ENCODE peak calls at places on chromosomes 11 and 22, in ten cellular contexts. One of them, this sample, is unnamed.

GRCh38 chr11:2760196-2760871 is 60.5 kb upstream of the KCNQ1OT1 start:
- DNase-seq in DMS 273 treated with DMSO at 0.1 percent for 48 hours: no peak
- DNase-seq in Calu3: no peak
- DNase-seq in tibial artery: peak; percentile 55
- DNase-seq in RPMI7951: no peak
- DNase-seq in iris pigment epithelial cell: no peak
- DNase-seq in CD8-positive, alpha-beta memory T cell: no peak
- DNase-seq in caudate nucleus: no peak
- DNase-seq in posterior cingulate gyrus: peak; percentile 46
- DNase-seq in body of pancreas: peak; percentile 18
- DNase-seq in this sample: no peak

GRCh38 chr11:23976776-23977380 is 520.0 kb upstream of the LUZP2 start:
- DNase-seq in caudate nucleus: no peak
- DNase-seq in body of pancreas: no peak
- DNase-seq in iris pigment epithelial cell: peak; percentile 70
- DNase-seq in DMS 273 treated with DMSO at 0.1 percent for 48 hours: no peak
- DNase-seq in RPMI7951: no peak
- DNase-seq in Calu3: no peak
- DNase-seq in posterior cingulate gyrus: no peak
- DNase-seq in CD8-positive, alpha-beta memory T cell: no peak
- DNase-seq in tibial artery: no peak
- DNase-seq in this sample: no peak

GRCh38 chr11:114738954-114739353 is 60.6 kb downstream of the NXPE2 start:
- DNase-seq in body of pancreas: peak; percentile 32
- DNase-seq in posterior cingulate gyrus: no peak
- DNase-seq in CD8-positive, alpha-beta memory T cell: peak; percentile 25
- DNase-seq in Calu3: peak; percentile 43
- DNase-seq in tibial artery: no peak
- DNase-seq in DMS 273 treated with DMSO at 0.1 percent for 48 hours: no peak
- DNase-seq in RPMI7951: peak; percentile 44
- DNase-seq in caudate nucleus: no peak
- DNase-seq in iris pigment epithelial cell: peak; percentile 55
- DNase-seq in this sample: no peak

GRCh38 chr11:110524227-110524626 is 94.5 kb downstream of the FDX1 start:
- DNase-seq in Calu3: no peak
- DNase-seq in iris pigment epithelial cell: peak; percentile 98
- DNase-seq in RPMI7951: peak; percentile 26
- DNase-seq in CD8-positive, alpha-beta memory T cell: no peak
- DNase-seq in posterior cingulate gyrus: no peak
- DNase-seq in tibial artery: no peak
- DNase-seq in caudate nucleus: no peak
- DNase-seq in body of pancreas: no peak
- DNase-seq in DMS 273 treated with DMSO at 0.1 percent for 48 hours: no peak
- DNase-seq in this sample: no peak

GRCh38 chr11:122869622-122870021 is 12.9 kb upstream of the JHY start:
- DNase-seq in posterior cingulate gyrus: no peak
- DNase-seq in DMS 273 treated with DMSO at 0.1 percent for 48 hours: no peak
- DNase-seq in tibial artery: no peak
- DNase-seq in iris pigment epithelial cell: no peak
- DNase-seq in body of pancreas: no peak
- DNase-seq in caudate nucleus: no peak
- DNase-seq in RPMI7951: no peak
- DNase-seq in Calu3: no peak
- DNase-seq in CD8-positive, alpha-beta memory T cell: no peak
- DNase-seq in this sample: no peak

GRCh38 chr11:119594639-119595249 is 134.3 kb downstream of the NECTIN1 start:
- DNase-seq in caudate nucleus: no peak
- DNase-seq in tibial artery: no peak
- DNase-seq in iris pigment epithelial cell: peak; percentile 72
- DNase-seq in CD8-positive, alpha-beta memory T cell: no peak
- DNase-seq in RPMI7951: peak; percentile 87
- DNase-seq in Calu3: peak; percentile 33
- DNase-seq in DMS 273 treated with DMSO at 0.1 percent for 48 hours: no peak
- DNase-seq in posterior cingulate gyrus: no peak
- DNase-seq in body of pancreas: no peak
- DNase-seq in this sample: no peak

GRCh38 chr22:46734830-46735453 is 3.1 kb downstream of the CERK start:
- DNase-seq in CD8-positive, alpha-beta memory T cell: peak; percentile 69
- DNase-seq in iris pigment epithelial cell: peak; percentile 24
- DNase-seq in caudate nucleus: no peak
- DNase-seq in RPMI7951: no peak
- DNase-seq in DMS 273 treated with DMSO at 0.1 percent for 48 hours: no peak
- DNase-seq in Calu3: no peak
- DNase-seq in tibial artery: no peak
- DNase-seq in posterior cingulate gyrus: no peak
- DNase-seq in body of pancreas: no peak
- DNase-seq in this sample: no peak

GRCh38 chr22:19766506-19767426 is 6.2 kb downstream of the TBX1 start:
- DNase-seq in posterior cingulate gyrus: no peak
- DNase-seq in DMS 273 treated with DMSO at 0.1 percent for 48 hours: no peak
- DNase-seq in Calu3: peak; percentile 75
- DNase-seq in tibial artery: no peak
- DNase-seq in CD8-positive, alpha-beta memory T cell: no peak
- DNase-seq in caudate nucleus: no peak
- DNase-seq in iris pigment epithelial cell: no peak
- DNase-seq in body of pancreas: peak; percentile 52
- DNase-seq in RPMI7951: no peak
- DNase-seq in this sample: peak; percentile 46

GRCh38 chr22:45023431-45023830 is 13.6 kb upstream of the PHF21B start:
- DNase-seq in body of pancreas: no peak
- DNase-seq in CD8-positive, alpha-beta memory T cell: no peak
- DNase-seq in posterior cingulate gyrus: peak; percentile 50
- DNase-seq in DMS 273 treated with DMSO at 0.1 percent for 48 hours: no peak
- DNase-seq in tibial artery: no peak
- DNase-seq in caudate nucleus: no peak
- DNase-seq in Calu3: no peak
- DNase-seq in iris pigment epithelial cell: no peak
- DNase-seq in RPMI7951: no peak
- DNase-seq in this sample: no peak

GRCh38 chr11:65609236-65609635 is 4.8 kb downstream of the MAP3K11 start:
- DNase-seq in tibial artery: no peak
- DNase-seq in caudate nucleus: no peak
- DNase-seq in CD8-positive, alpha-beta memory T cell: no peak
- DNase-seq in body of pancreas: no peak
- DNase-seq in posterior cingulate gyrus: no peak
- DNase-seq in iris pigment epithelial cell: no peak
- DNase-seq in DMS 273 treated with DMSO at 0.1 percent for 48 hours: no peak
- DNase-seq in RPMI7951: no peak
- DNase-seq in Calu3: no peak
- DNase-seq in this sample: no peak

This sample was measured in activated T-helper 2 cell treated with anti-CD3 and anti-CD28 coated beads, Interferon-gamma antibody, Interleukin-2, Interleukin-4, amounts not matched to agents 10 μg/mL and 5 μg/mL and 100 μg/mL, durations not matched to agents 14 hours and 24 hours and 36 hours.